ENCODE peak calls at places on chromosomes 2 and 18, in eight cellular contexts. One of them, this sample, is unnamed.

GRCh38 chr2:215685218-215685962 is 249.5 kb upstream of the FN1 start:
- DNase-seq in stomach: no peak
- DNase-seq in AG10803: peak; percentile 78
- DNase-seq in cardiac muscle cell: no peak
- DNase-seq in bronchial epithelial cell: no peak
- DNase-seq in neural progenitor cell: no peak
- DNase-seq in sigmoid colon: no peak
- DNase-seq in CD8-positive, alpha-beta T cell: no peak
- DNase-seq in this sample: no peak

GRCh38 chr18:435940-436339 is 64.6 kb downstream of the COLEC12 start:
- DNase-seq in stomach: no peak
- DNase-seq in AG10803: peak; percentile 49
- DNase-seq in cardiac muscle cell: no peak
- DNase-seq in bronchial epithelial cell: no peak
- DNase-seq in neural progenitor cell: no peak
- DNase-seq in sigmoid colon: no peak
- DNase-seq in CD8-positive, alpha-beta T cell: no peak
- DNase-seq in this sample: no peak

GRCh38 chr2:32522770-32523169 is 105.1 kb upstream of the TTC27 start:
- DNase-seq in stomach: no peak
- DNase-seq in AG10803: no peak
- DNase-seq in cardiac muscle cell: no peak
- DNase-seq in bronchial epithelial cell: no peak
- DNase-seq in neural progenitor cell: no peak
- DNase-seq in sigmoid colon: no peak
- DNase-seq in CD8-positive, alpha-beta T cell: no peak
- DNase-seq in this sample: no peak

GRCh38 chr2:69113627-69114026 is 100.6 kb downstream of the ANTXR1 start:
- DNase-seq in stomach: no peak
- DNase-seq in AG10803: peak; percentile 67
- DNase-seq in cardiac muscle cell: no peak
- DNase-seq in bronchial epithelial cell: no peak
- DNase-seq in neural progenitor cell: no peak
- DNase-seq in sigmoid colon: no peak
- DNase-seq in CD8-positive, alpha-beta T cell: no peak
- DNase-seq in this sample: no peak

GRCh38 chr2:231900975-231901374 is 25.2 kb downstream of the NPPC start:
- DNase-seq in stomach: no peak
- DNase-seq in AG10803: no peak
- DNase-seq in cardiac muscle cell: no peak
- DNase-seq in bronchial epithelial cell: no peak
- DNase-seq in neural progenitor cell: peak; percentile 47
- DNase-seq in sigmoid colon: peak; percentile 30
- DNase-seq in CD8-positive, alpha-beta T cell: no peak
- DNase-seq in this sample: no peak

GRCh38 chr2:109530712-109531111 is 83.1 kb downstream of the SEPTIN10 start:
- DNase-seq in stomach: no peak
- DNase-seq in AG10803: no peak
- DNase-seq in cardiac muscle cell: no peak
- DNase-seq in bronchial epithelial cell: no peak
- DNase-seq in neural progenitor cell: no peak
- DNase-seq in sigmoid colon: no peak
- DNase-seq in CD8-positive, alpha-beta T cell: no peak
- DNase-seq in this sample: peak; percentile 70

GRCh38 chr2:236959876-236960275 is 125.8 kb upstream of the COPS8 start:
- DNase-seq in stomach: peak; percentile 23
- DNase-seq in AG10803: peak; percentile 11
- DNase-seq in cardiac muscle cell: no peak
- DNase-seq in bronchial epithelial cell: no peak
- DNase-seq in neural progenitor cell: no peak
- DNase-seq in sigmoid colon: peak; percentile 82
- DNase-seq in CD8-positive, alpha-beta T cell: no peak
- DNase-seq in this sample: no peak

GRCh38 chr2:71850306-71850801 is 297.3 kb downstream of the CYP26B1 start:
- DNase-seq in stomach: no peak
- DNase-seq in AG10803: no peak
- DNase-seq in cardiac muscle cell: no peak
- DNase-seq in bronchial epithelial cell: no peak
- DNase-seq in neural progenitor cell: no peak
- DNase-seq in sigmoid colon: no peak
- DNase-seq in CD8-positive, alpha-beta T cell: no peak
- DNase-seq in this sample: peak; percentile 25

GRCh38 chr2:130922417-130922816 is 85.7 kb downstream of the ARHGEF4 start:
- DNase-seq in stomach: no peak
- DNase-seq in AG10803: no peak
- DNase-seq in cardiac muscle cell: no peak
- DNase-seq in bronchial epithelial cell: no peak
- DNase-seq in neural progenitor cell: no peak
- DNase-seq in sigmoid colon: no peak
- DNase-seq in CD8-positive, alpha-beta T cell: no peak
- DNase-seq in this sample: no peak

GRCh38 chr18:21599585-21600525 is 649 bp downstream of the ESCO1 start:
- DNase-seq in stomach: peak; percentile 78
- DNase-seq in AG10803: peak; percentile 24
- DNase-seq in cardiac muscle cell: peak; percentile 6
- DNase-seq in bronchial epithelial cell: no peak
- DNase-seq in neural progenitor cell: peak; percentile 87
- DNase-seq in sigmoid colon: peak; percentile 76
- DNase-seq in CD8-positive, alpha-beta T cell: peak; percentile 60
- DNase-seq in this sample: peak; percentile 85

GRCh38 chr2:239393401-239393940 is 7.3 kb downstream of the HDAC4 start:
- DNase-seq in stomach: peak; percentile 37
- DNase-seq in AG10803: peak; percentile 43
- DNase-seq in cardiac muscle cell: peak; percentile 33
- DNase-seq in bronchial epithelial cell: no peak
- DNase-seq in neural progenitor cell: no peak
- DNase-seq in sigmoid colon: peak; percentile 78
- DNase-seq in CD8-positive, alpha-beta T cell: no peak
- DNase-seq in this sample: no peak

GRCh38 chr2:152301131-152301530 is 33.8 kb upstream of the FMNL2 start:
- DNase-seq in stomach: no peak
- DNase-seq in AG10803: no peak
- DNase-seq in cardiac muscle cell: no peak
- DNase-seq in bronchial epithelial cell: no peak
- DNase-seq in neural progenitor cell: no peak
- DNase-seq in sigmoid colon: no peak
- DNase-seq in CD8-positive, alpha-beta T cell: no peak
- DNase-seq in this sample: no peak

GRCh38 chr2:120195575-120195974 is 27.6 kb downstream of the TMEM185B start:
- DNase-seq in stomach: no peak
- DNase-seq in AG10803: no peak
- DNase-seq in cardiac muscle cell: no peak
- DNase-seq in bronchial epithelial cell: no peak
- DNase-seq in neural progenitor cell: no peak
- DNase-seq in sigmoid colon: no peak
- DNase-seq in CD8-positive, alpha-beta T cell: no peak
- DNase-seq in this sample: no peak

GRCh38 chr2:85768713-85769112 is 14.9 kb downstream of the ATOH8 start:
- DNase-seq in stomach: peak; percentile 82
- DNase-seq in AG10803: no peak
- DNase-seq in cardiac muscle cell: peak; percentile 87
- DNase-seq in bronchial epithelial cell: no peak
- DNase-seq in neural progenitor cell: peak; percentile 28
- DNase-seq in sigmoid colon: peak; percentile 95
- DNase-seq in CD8-positive, alpha-beta T cell: no peak
- DNase-seq in this sample: no peak

DNA sequence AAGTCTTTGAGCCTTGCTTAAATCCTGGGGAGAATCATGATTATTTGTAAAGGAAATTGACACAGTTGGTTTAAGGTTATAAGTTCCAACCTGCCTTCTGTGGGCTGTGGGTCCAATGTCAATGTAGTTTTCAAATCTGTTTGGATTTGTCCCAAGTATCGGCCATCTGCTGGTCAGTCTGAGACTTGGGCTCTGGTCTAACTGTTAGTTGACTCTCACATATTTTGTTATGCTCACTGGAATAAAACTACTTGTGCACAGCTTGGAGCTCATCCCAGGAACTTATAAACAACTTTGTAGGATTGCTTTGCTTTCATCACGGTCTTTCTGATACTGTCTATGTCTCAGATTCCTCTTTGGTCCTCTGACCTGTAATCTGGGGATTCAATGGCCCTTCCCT is 1026.2 kb upstream of the ZEB2 start:
- DNase-seq in stomach: no peak
- DNase-seq in AG10803: peak; percentile 17
- DNase-seq in cardiac muscle cell: peak; percentile 24
- DNase-seq in bronchial epithelial cell: no peak
- DNase-seq in neural progenitor cell: no peak
- DNase-seq in sigmoid colon: no peak
- DNase-seq in CD8-positive, alpha-beta T cell: no peak
- DNase-seq in this sample: no peak
- TF ChIP-seq CTCF in stomach: no peak
- TF ChIP-seq CTCF in AG10803: peak; percentile 35
- TF ChIP-seq CTCF in cardiac muscle cell: peak; percentile 23
- TF ChIP-seq CTCF in bronchial epithelial cell: no peak
- TF ChIP-seq CTCF in neural progenitor cell: no peak
- TF ChIP-seq CTCF in sigmoid colon: no peak
- TF ChIP-seq CTCF in CD8-positive, alpha-beta T cell: no peak
- TF ChIP-seq CTCF in this sample: peak; percentile 13

GRCh38 chr2:212249451-212249850 is 289.2 kb downstream of the ERBB4 start:
- DNase-seq in stomach: no peak
- DNase-seq in AG10803: peak; percentile 4
- DNase-seq in cardiac muscle cell: peak; percentile 34
- DNase-seq in bronchial epithelial cell: peak; percentile 32
- DNase-seq in neural progenitor cell: no peak
- DNase-seq in sigmoid colon: no peak
- DNase-seq in CD8-positive, alpha-beta T cell: no peak
- DNase-seq in this sample: no peak
- TF ChIP-seq CTCF in stomach: no peak
- TF ChIP-seq CTCF in AG10803: peak; percentile 25
- TF ChIP-seq CTCF in cardiac muscle cell: peak; percentile 37
- TF ChIP-seq CTCF in bronchial epithelial cell: peak; percentile 46
- TF ChIP-seq CTCF in neural progenitor cell: peak; percentile 42
- TF ChIP-seq CTCF in sigmoid colon: no peak
- TF ChIP-seq CTCF in CD8-positive, alpha-beta T cell: no peak
- TF ChIP-seq CTCF in this sample: peak; percentile 79

DNA sequence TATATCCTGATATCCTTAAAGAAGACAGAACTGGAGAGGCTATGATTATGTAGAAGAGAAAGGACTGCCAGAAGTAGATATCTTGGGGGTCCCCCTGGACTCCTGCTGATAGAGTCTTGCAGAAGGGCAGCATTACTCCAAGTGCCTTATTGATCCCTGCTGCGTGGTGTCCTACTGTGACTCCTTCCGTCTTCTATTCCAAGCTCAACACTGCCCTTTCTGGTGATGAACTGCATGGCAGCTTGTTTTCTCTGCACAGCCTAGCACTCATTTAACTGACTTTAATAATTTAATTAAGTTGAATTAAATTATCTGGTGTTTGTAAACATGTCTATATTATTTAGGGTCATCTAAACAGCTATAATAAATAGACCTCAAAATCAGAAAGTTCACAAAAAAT is 194.1 kb upstream of the DSEL start:
- DNase-seq in stomach: no peak
- DNase-seq in AG10803: no peak
- DNase-seq in cardiac muscle cell: no peak
- DNase-seq in bronchial epithelial cell: peak; percentile 31
- DNase-seq in neural progenitor cell: peak; percentile 14
- DNase-seq in sigmoid colon: no peak
- DNase-seq in CD8-positive, alpha-beta T cell: no peak
- DNase-seq in this sample: no peak
- TF ChIP-seq CTCF in stomach: no peak
- TF ChIP-seq CTCF in AG10803: no peak
- TF ChIP-seq CTCF in cardiac muscle cell: peak; percentile 5
- TF ChIP-seq CTCF in bronchial epithelial cell: peak; percentile 34
- TF ChIP-seq CTCF in neural progenitor cell: peak; percentile 40
- TF ChIP-seq CTCF in sigmoid colon: no peak
- TF ChIP-seq CTCF in CD8-positive, alpha-beta T cell: no peak
- TF ChIP-seq CTCF in this sample: peak; percentile 19

GRCh38 chr2:197500503-197501179 is 462 bp downstream of the HSPE1 start:
- DNase-seq in stomach: no peak
- DNase-seq in AG10803: peak; percentile 6
- DNase-seq in cardiac muscle cell: peak; percentile 18
- DNase-seq in bronchial epithelial cell: peak; percentile 25
- DNase-seq in neural progenitor cell: peak; percentile 8
- DNase-seq in sigmoid colon: no peak
- DNase-seq in CD8-positive, alpha-beta T cell: no peak
- DNase-seq in this sample: no peak

GRCh38 chr2:197499594-197500502 is at the start of the genes HSPD1 and HSPE1:
- DNase-seq in stomach: peak; percentile 98
- DNase-seq in AG10803: peak; percentile 99
- DNase-seq in cardiac muscle cell: peak; percentile 100
- DNase-seq in bronchial epithelial cell: peak; percentile 95
- DNase-seq in neural progenitor cell: peak; percentile 99
- DNase-seq in sigmoid colon: peak; percentile 99
- DNase-seq in CD8-positive, alpha-beta T cell: peak; percentile 97
- DNase-seq in this sample: peak; percentile 99

GRCh38 chr2:197498627-197498936 is 1.1 kb downstream of the HSPD1 start:
- DNase-seq in stomach: no peak
- DNase-seq in AG10803: no peak
- DNase-seq in cardiac muscle cell: no peak
- DNase-seq in bronchial epithelial cell: no peak
- DNase-seq in neural progenitor cell: no peak
- DNase-seq in sigmoid colon: no peak
- DNase-seq in CD8-positive, alpha-beta T cell: no peak
- DNase-seq in this sample: no peak

GRCh38 chr2:197497301-197497700 is 2.3 kb downstream of the HSPD1 start:
- DNase-seq in stomach: no peak
- DNase-seq in AG10803: no peak
- DNase-seq in cardiac muscle cell: no peak
- DNase-seq in bronchial epithelial cell: peak; percentile 16
- DNase-seq in neural progenitor cell: no peak
- DNase-seq in sigmoid colon: no peak
- DNase-seq in CD8-positive, alpha-beta T cell: no peak
- DNase-seq in this sample: no peak

GRCh38 chr2:197498937-197499593 is 575 bp downstream of the HSPD1 start:
- DNase-seq in stomach: peak; percentile 75
- DNase-seq in AG10803: peak; percentile 34
- DNase-seq in cardiac muscle cell: peak; percentile 66
- DNase-seq in bronchial epithelial cell: peak; percentile 29
- DNase-seq in neural progenitor cell: peak; percentile 85
- DNase-seq in sigmoid colon: peak; percentile 85
- DNase-seq in CD8-positive, alpha-beta T cell: peak; percentile 55
- DNase-seq in this sample: no peak
- TF ChIP-seq CTCF in stomach: no peak
- TF ChIP-seq CTCF in AG10803: no peak
- TF ChIP-seq CTCF in cardiac muscle cell: no peak
- TF ChIP-seq CTCF in bronchial epithelial cell: no peak
- TF ChIP-seq CTCF in neural progenitor cell: no peak
- TF ChIP-seq CTCF in sigmoid colon: no peak
- TF ChIP-seq CTCF in CD8-positive, alpha-beta T cell: no peak
- TF ChIP-seq CTCF in this sample: no peak

GRCh38 chr2:121748202-121748601 is 7.2 kb upstream of the TSN start:
- DNase-seq in stomach: no peak
- DNase-seq in AG10803: peak; percentile 52
- DNase-seq in cardiac muscle cell: peak; percentile 52
- DNase-seq in bronchial epithelial cell: peak; percentile 48
- DNase-seq in neural progenitor cell: peak; percentile 50
- DNase-seq in sigmoid colon: no peak
- DNase-seq in CD8-positive, alpha-beta T cell: no peak
- DNase-seq in this sample: no peak
- TF ChIP-seq CTCF in stomach: no peak
- TF ChIP-seq CTCF in AG10803: peak; percentile 53
- TF ChIP-seq CTCF in cardiac muscle cell: peak; percentile 41
- TF ChIP-seq CTCF in bronchial epithelial cell: peak; percentile 42
- TF ChIP-seq CTCF in neural progenitor cell: peak; percentile 51
- TF ChIP-seq CTCF in sigmoid colon: no peak
- TF ChIP-seq CTCF in CD8-positive, alpha-beta T cell: no peak
- TF ChIP-seq CTCF in this sample: peak; percentile 48

This sample was measured in osteocyte.